ENCODE peak calls at places on chromosomes 7 and 10, in six cellular contexts. J, S, A, R, E and F are unnamed samples.

GRCh38 chr10:126844406-126844805 is 60.8 kb upstream of the DOCK1 start:
- DNase-seq in J (no peak), S (no peak), A (no peak), R (peak; percentile 85), E (no peak), F (no peak)

GRCh38 chr10:86613096-86613495 is 41.3 kb upstream of the OPN4 start:
- DNase-seq in J (no peak), S (no peak), A (no peak), R (peak; percentile 60), E (no peak), F (no peak)

GRCh38 chr10:68231916-68232315 is at the start of gene ATOH7:
- DNase-seq in J (no peak), S (no peak), A (no peak), R (peak; percentile 68), E (peak; percentile 8), F (no peak)

GRCh38 chr10:118497227-118497626 is 98.2 kb downstream of the PRLHR start:
- DNase-seq in J (no peak), S (no peak), A (no peak), R (peak; percentile 31), E (no peak), F (no peak)

GRCh38 chr7:86444245-86444644 is 199.5 kb upstream of the GRM3 start:
- DNase-seq in J (no peak), S (no peak), A (no peak), R (no peak), E (no peak), F (no peak)

GRCh38 chr10:613217-613616 is 76.3 kb downstream of the DIP2C start:
- DNase-seq in J (no peak), S (no peak), A (peak; percentile 68), R (no peak), E (peak; percentile 72), F (no peak)

GRCh38 chr7:36205844-36206243 is 52.8 kb downstream of the EEPD1 start:
- DNase-seq in J (no peak), S (no peak), A (peak; percentile 34), R (no peak), E (peak; percentile 55), F (no peak)

GRCh38 chr7:38198356-38198755 is 20.3 kb downstream of the STARD3NL start:
- DNase-seq in J (no peak), S (no peak), A (no peak), R (no peak), E (no peak), F (no peak)

GRCh38 chr7:87600130-87601124 is at the start of gene ABCB1:
- DNase-seq in J (no peak), S (no peak), A (peak; percentile 70), R (no peak), E (peak; percentile 75), F (no peak)

GRCh38 chr10:3111626-3112220 is 44.4 kb downstream of the PFKP start:
- DNase-seq in J (no peak), S (no peak), A (no peak), R (no peak), E (no peak), F (no peak)

GRCh38 chr7:106124176-106124575 is 12.1 kb upstream of the SYPL1 start:
- DNase-seq in J (no peak), S (no peak), A (no peak), R (no peak), E (no peak), F (no peak)

GRCh38 chr7:99287779-99288534 is 15.3 kb downstream of the MYH16 start:
- DNase-seq in J (no peak), S (no peak), A (no peak), R (no peak), E (no peak), F (no peak)

GRCh38 chr7:36638586-36639265 is 85.6 kb downstream of the AOAH start:
- DNase-seq in J (no peak), S (no peak), A (no peak), R (no peak), E (no peak), F (no peak)

GRCh38 chr10:621500-621899 is 68.0 kb downstream of the DIP2C start:
- DNase-seq in J (no peak), S (no peak), A (no peak), R (no peak), E (no peak), F (no peak)

GRCh38 chr10:9222917-9223316 is 1168.4 kb downstream of the GATA3 start:
- DNase-seq in J (no peak), S (no peak), A (no peak), R (no peak), E (no peak), F (no peak)

GRCh38 chr10:61752111-61753011 is 89.6 kb downstream of the CABCOCO1 start:
- DNase-seq in J (peak; percentile 5), S (no peak), A (no peak), R (no peak), E (no peak), F (no peak)

GRCh38 chr7:2079332-2080068 is 153.2 kb downstream of the MAD1L1 start:
- DNase-seq in J (peak; percentile 98), S (no peak), A (no peak), R (no peak), E (peak; percentile 47), F (no peak)

GRCh38 chr7:17456541-17456940 is 158.1 kb downstream of the AHR start:
- DNase-seq in J (no peak), S (no peak), A (no peak), R (no peak), E (no peak), F (no peak)

GRCh38 chr7:25854608-25855497 is 297.1 kb upstream of the NFE2L3 start:
- DNase-seq in J (peak; percentile 100), S (no peak), A (peak; percentile 86), R (no peak), E (peak; percentile 81), F (peak; percentile 98)

GRCh38 chr7:19080076-19080475 is 37.4 kb downstream of the TWIST1 start:
- DNase-seq in J (no peak), S (no peak), A (no peak), R (no peak), E (no peak), F (no peak)

GRCh38 chr7:43764039-43764789 is 5.7 kb downstream of the BLVRA start:
- DNase-seq in J (no peak), S (no peak), A (peak; percentile 77), R (peak; percentile 91), E (peak; percentile 52), F (no peak)

GRCh38 chr7:51123322-51124021 is 193.1 kb downstream of the COBL start:
- DNase-seq in J (peak; percentile 41), S (no peak), A (no peak), R (peak; percentile 80), E (no peak), F (peak; percentile 97)

GRCh38 chr7:134948246-134948645 is 38.1 kb upstream of the AGBL3 start:
- DNase-seq in J (no peak), S (no peak), A (no peak), R (no peak), E (no peak), F (no peak)

GRCh38 chr7:146655928-146656797 is 539.6 kb downstream of the CNTNAP2 start:
- DNase-seq in J (peak; percentile 71), S (no peak), A (no peak), R (no peak), E (no peak), F (no peak)

GRCh38 chr7:105450177-105450861 is 61.6 kb upstream of the SRPK2 start:
- DNase-seq in J (no peak), S (no peak), A (no peak), R (no peak), E (no peak), F (no peak)

DNA sequence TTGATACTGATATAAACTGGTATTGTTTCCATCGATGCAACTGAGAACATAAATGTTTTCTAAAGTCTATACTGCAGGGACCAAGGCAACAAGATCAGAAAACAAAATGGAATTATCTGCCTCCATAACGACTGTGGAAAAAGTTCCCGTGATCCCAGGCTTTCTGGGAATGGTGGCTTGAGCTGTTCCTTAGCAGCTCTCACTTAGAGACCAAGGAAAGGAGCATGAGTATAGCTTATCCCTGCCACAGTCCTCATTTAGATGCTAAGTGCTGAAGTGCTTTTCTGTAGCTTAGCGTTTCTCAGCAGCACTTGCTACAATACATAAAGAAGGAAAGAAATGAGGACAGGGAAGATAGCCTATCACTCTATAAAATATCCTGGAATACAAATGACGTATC is 5.5 kb downstream of the WNT8B start:
- DNase-seq in J (no peak), S (no peak), A (no peak), R (no peak), E (no peak), F (no peak)
- TF ChIP-seq POLR2A in J (no peak), S (no peak), A (no peak), R (no peak), E (no peak), F (no peak)

GRCh38 chr7:148543-148931 is 43.8 kb upstream of the FAM20C start:
- DNase-seq in J (no peak), S (no peak), A (no peak), R (no peak), E (no peak), F (no peak)

GRCh38 chr7:149856-150636 is 42.3 kb upstream of the FAM20C start:
- DNase-seq in J (peak; percentile 84), S (no peak), A (peak; percentile 83), R (no peak), E (peak; percentile 52), F (no peak)

GRCh38 chr7:145863-146262 is 46.5 kb upstream of the FAM20C start:
- DNase-seq in J (no peak), S (no peak), A (no peak), R (no peak), E (no peak), F (no peak)

GRCh38 chr7:150811-151221 is 41.6 kb upstream of the FAM20C start:
- DNase-seq in J (peak; percentile 51), S (no peak), A (no peak), R (no peak), E (no peak), F (no peak)

GRCh38 chr7:148932-149855 is 43.2 kb upstream of the FAM20C start:
- DNase-seq in J (peak; percentile 96), S (peak; percentile 93), A (peak; percentile 100), R (peak; percentile 99), E (peak; percentile 97), F (peak; percentile 100)
- TF ChIP-seq POLR2A in J (peak; percentile 76), S (peak; percentile 10), A (peak; percentile 81), R (peak; percentile 66), E (peak; percentile 81), F (peak; percentile 94)

GRCh38 chr7:30596043-30596641 is 1.5 kb downstream of the GARS1 start:
- DNase-seq in J (peak; percentile 77), S (no peak), A (no peak), R (no peak), E (no peak), F (no peak)

GRCh38 chr7:30595461-30596042 is 874 bp downstream of the GARS1 start:
- DNase-seq in J (no peak), S (no peak), A (no peak), R (no peak), E (no peak), F (no peak)

GRCh38 chr7:30594055-30594539 is 581 bp upstream of the GARS1 start:
- DNase-seq in J (peak; percentile 85), S (no peak), A (peak; percentile 71), R (no peak), E (peak; percentile 49), F (peak; percentile 60)

GRCh38 chr7:30596721-30597120 is 2.0 kb downstream of the GARS1 start:
- DNase-seq in J (no peak), S (no peak), A (no peak), R (no peak), E (no peak), F (no peak)

GRCh38 chr7:30594540-30595460 is at the start of gene GARS1:
- DNase-seq in J (peak; percentile 98), S (peak; percentile 63), A (peak; percentile 93), R (peak; percentile 97), E (peak; percentile 91), F (peak; percentile 89)
- TF ChIP-seq POLR2A in J (peak; percentile 96), S (peak; percentile 65), A (peak; percentile 77), R (peak; percentile 72), E (peak; percentile 92), F (peak; percentile 98)

GRCh38 chr7:104362756-104363155 is 34.4 kb downstream of the LHFPL3 start:
- DNase-seq in J (no peak), S (no peak), A (no peak), R (no peak), E (no peak), F (no peak)
- TF ChIP-seq POLR2A in J (no peak), S (no peak), A (no peak), R (no peak), E (no peak), F (no peak)